ENCODE peak calls at places on chromosomes 7 and 10, in seven cellular contexts. B is stomach, S is tibial artery, W is neuronal stem cell, L is Karpas-422, Z is colonic mucosa, E is thoracic aorta. K is an unnamed sample.

GRCh38 chr7:74479066-74479781 is 25.5 kb downstream of the GTF2IRD1 start:
- DNase-seq in B (peak; percentile 53), S (peak; percentile 33), W (no peak), L (no peak), Z (peak; percentile 84), E (no peak), K (no peak)

GRCh38 chr10:12455774-12456173 is 106.4 kb downstream of the CAMK1D start:
- DNase-seq in B (no peak), S (no peak), W (no peak), L (no peak), Z (peak; percentile 49), E (no peak), K (peak; percentile 40)

GRCh38 chr7:134712196-134712595 is 65.5 kb downstream of the BPGM start:
- DNase-seq in B (no peak), S (no peak), W (no peak), L (no peak), Z (no peak), E (no peak), K (no peak)

GRCh38 chr10:58278274-58278961 is 9.5 kb downstream of the CISD1 start:
- DNase-seq in B (no peak), S (no peak), W (no peak), L (no peak), Z (no peak), E (no peak), K (no peak)

GRCh38 chr7:78769551-78770101 is 683.8 kb downstream of the MAGI2 start:
- DNase-seq in B (no peak), S (no peak), W (peak; percentile 12), L (peak; percentile 42), Z (no peak), E (no peak), K (no peak)

GRCh38 chr7:140618291-140618690 is 22.3 kb downstream of the DENND2A start:
- DNase-seq in B (no peak), S (no peak), W (no peak), L (no peak), Z (no peak), E (no peak), K (no peak)

GRCh38 chr7:148987751-148988512 is 40.4 kb downstream of the PDIA4 start:
- DNase-seq in B (peak; percentile 32), S (no peak), W (no peak), L (no peak), Z (peak; percentile 42), E (no peak), K (no peak)

GRCh38 chr7:141286522-141286921 is 212.7 kb downstream of the TMEM178B start:
- DNase-seq in B (no peak), S (no peak), W (no peak), L (no peak), Z (no peak), E (no peak), K (no peak)

GRCh38 chr7:156169474-156170370 is 357.5 kb upstream of the SHH start:
- DNase-seq in B (no peak), S (no peak), W (no peak), L (no peak), Z (no peak), E (no peak), K (no peak)

GRCh38 chr10:32104181-32104580 is 48.0 kb upstream of the KIF5B start:
- DNase-seq in B (no peak), S (no peak), W (no peak), L (no peak), Z (no peak), E (no peak), K (no peak)

GRCh38 chr7:12231097-12231496 is 20.0 kb downstream of the TMEM106B start:
- DNase-seq in B (no peak), S (no peak), W (no peak), L (no peak), Z (no peak), E (no peak), K (no peak)

GRCh38 chr7:127901895-127902703 is 129.1 kb downstream of the LRRC4 start:
- DNase-seq in B (no peak), S (no peak), W (no peak), L (peak; percentile 56), Z (no peak), E (no peak), K (no peak)

GRCh38 chr7:95511716-95512260 is 26.0 kb downstream of the ASB4 start:
- DNase-seq in B (peak; percentile 78), S (peak; percentile 80), W (peak; percentile 61), L (peak; percentile 89), Z (peak; percentile 73), E (peak; percentile 51), K (peak; percentile 76)

GRCh38 chr7:115340828-115341227 is 418.9 kb downstream of the MDFIC start:
- DNase-seq in B (no peak), S (no peak), W (no peak), L (no peak), Z (no peak), E (no peak), K (no peak)

GRCh38 chr7:33143996-33144718 is 14.8 kb downstream of the BBS9 start:
- DNase-seq in B (no peak), S (no peak), W (no peak), L (no peak), Z (no peak), E (no peak), K (no peak)

GRCh38 chr7:140674899-140675701 is 2.4 kb downstream of the ADCK2 start:
- DNase-seq in B (no peak), S (no peak), W (peak; percentile 27), L (peak; percentile 66), Z (peak; percentile 44), E (no peak), K (no peak)

GRCh38 chr10:103197177-103197576 is 4.1 kb upstream of the NT5C2 start:
- DNase-seq in B (peak; percentile 35), S (peak; percentile 74), W (no peak), L (peak; percentile 31), Z (peak; percentile 26), E (peak; percentile 38), K (peak; percentile 6)

GRCh38 chr7:74040101-74040790 is 12.3 kb downstream of the ELN start:
- DNase-seq in B (no peak), S (no peak), W (no peak), L (no peak), Z (no peak), E (no peak), K (no peak)

GRCh38 chr7:80724249-80724871 is 85.9 kb downstream of the CD36 start:
- DNase-seq in B (no peak), S (no peak), W (no peak), L (no peak), Z (no peak), E (no peak), K (no peak)

GRCh38 chr7:80725181-80725611 is 86.8 kb downstream of the CD36 start:
- DNase-seq in B (no peak), S (no peak), W (no peak), L (no peak), Z (no peak), E (no peak), K (no peak)

GRCh38 chr7:80722596-80723141 is 84.2 kb downstream of the CD36 start:
- DNase-seq in B (peak; percentile 32), S (peak; percentile 83), W (no peak), L (no peak), Z (no peak), E (peak; percentile 64), K (peak; percentile 90)

GRCh38 chr7:80719261-80719660 is 80.8 kb downstream of the CD36 start:
- DNase-seq in B (no peak), S (no peak), W (no peak), L (no peak), Z (no peak), E (no peak), K (no peak)

DNA sequence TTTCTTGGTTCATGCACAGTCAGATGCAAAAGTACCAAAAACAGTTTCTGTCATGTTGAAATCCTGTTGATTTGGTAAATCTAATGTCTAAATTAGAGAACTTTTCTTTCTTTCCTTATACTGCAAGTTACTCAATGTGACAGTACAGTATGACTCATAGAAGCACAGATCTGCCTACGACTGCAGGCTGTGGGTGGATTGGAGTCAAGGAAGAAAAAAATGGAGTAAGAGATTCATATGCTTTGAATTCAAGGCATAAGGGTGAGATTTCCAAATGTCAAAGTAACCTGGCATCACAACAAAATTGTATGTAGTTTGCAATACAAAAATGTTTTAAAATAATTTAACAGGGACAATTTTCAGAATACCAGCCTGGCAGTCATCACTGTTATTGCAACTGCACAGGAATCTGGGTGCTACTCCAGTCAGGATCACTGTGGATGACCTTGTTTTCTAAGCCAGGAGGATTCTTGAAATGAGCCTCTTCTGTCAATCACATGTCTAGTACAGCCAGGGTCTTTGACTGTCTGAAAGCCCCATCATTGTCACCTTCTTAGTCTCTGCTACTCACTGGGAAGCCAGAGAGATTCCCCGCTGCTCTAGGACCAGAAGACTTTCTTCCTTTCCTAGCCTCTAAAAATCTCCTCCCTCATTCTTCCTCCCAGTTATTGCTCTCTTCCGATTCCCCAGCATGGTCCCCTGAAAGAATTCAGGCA is 83.6 kb downstream of the CD36 start:
- DNase-seq in B (no peak), S (peak; percentile 31), W (no peak), L (no peak), Z (no peak), E (no peak), K (peak; percentile 55)
- H3K27ac ChIP-seq in B (peak overlapping the region; percentile 71), S (peak overlapping the region; percentile 62), W (no peak overlapping the region), L (no peak overlapping the region), Z (peak overlapping the region; percentile 24), E (peak overlapping the region; percentile 56), K (peak overlapping the region; percentile 51)

GRCh38 chr10:22784668-22785067 is 70.3 kb upstream of the PIP4K2A start:
- DNase-seq in B (no peak), S (no peak), W (no peak), L (no peak), Z (no peak), E (no peak), K (no peak)

GRCh38 chr10:22783807-22784206 is 69.4 kb upstream of the PIP4K2A start:
- DNase-seq in B (no peak), S (no peak), W (no peak), L (no peak), Z (no peak), E (no peak), K (no peak)

GRCh38 chr10:22774102-22774501 is 59.7 kb upstream of the PIP4K2A start:
- DNase-seq in B (no peak), S (no peak), W (no peak), L (no peak), Z (no peak), E (no peak), K (no peak)

GRCh38 chr10:22779331-22780019 is 65.1 kb upstream of the PIP4K2A start:
- DNase-seq in B (no peak), S (no peak), W (no peak), L (no peak), Z (no peak), E (no peak), K (no peak)
- H3K27ac ChIP-seq in B (no peak overlapping the region), S (no peak overlapping the region), W (no peak overlapping the region), L (no peak overlapping the region), Z (no peak overlapping the region), E (no peak overlapping the region), K (no peak overlapping the region)

DNA sequence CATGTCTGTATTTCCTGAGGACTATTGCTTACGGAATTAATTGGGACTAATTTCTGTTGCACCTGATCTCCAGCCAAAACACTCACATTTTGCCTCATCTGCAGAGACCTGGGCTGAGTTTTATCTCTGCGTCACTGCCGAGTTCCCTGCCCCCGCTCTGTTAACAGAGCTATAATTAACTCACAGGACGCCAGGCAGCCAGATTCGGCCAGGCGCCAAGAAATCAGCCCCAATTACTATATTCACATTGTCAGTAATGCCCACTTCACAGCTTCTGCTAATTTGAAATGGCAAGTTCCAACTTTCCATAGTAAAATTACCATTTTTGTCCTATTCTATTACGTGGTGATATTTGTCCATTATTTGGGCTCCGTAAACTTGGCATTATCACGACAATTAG is 130.5 kb downstream of the CUX1 start:
- DNase-seq in B (peak; percentile 77), S (no peak), W (no peak), L (no peak), Z (no peak), E (no peak), K (peak; percentile 22)
- H3K27ac ChIP-seq in B (peak overlapping the region; percentile 90), S (peak overlapping the region; percentile 7), W (no peak overlapping the region), L (peak overlapping the region; percentile 77), Z (no peak overlapping the region), E (peak overlapping the region; percentile 36), K (no peak overlapping the region)

GRCh38 chr10:85643839-85644525 is 722.6 kb downstream of the GRID1 start:
- DNase-seq in B (no peak), S (no peak), W (no peak), L (no peak), Z (peak; percentile 45), E (no peak), K (no peak)
- H3K27ac ChIP-seq in B (no peak overlapping the region), S (no peak overlapping the region), W (no peak overlapping the region), L (no peak overlapping the region), Z (peak overlapping the region; percentile 67), E (no peak overlapping the region), K (no peak overlapping the region)

K was measured in small intestine.